ENCODE peak calls at places on chromosomes 5 and 9, in seven cellular contexts. U is AG10803, W is lung, M is upper lobe of right lung, Y is Caco-2, J is A673, B is A549. E is an unnamed sample.

GRCh38 chr9:131676431-131676972 is 63.4 kb downstream of the RAPGEF1 start:
- DNase-seq in U (peak), W (no peak), M (no peak), Y (no peak), J (no peak), B (no peak), E (no peak)

GRCh38 chr5:57063773-57064172 is 110.1 kb upstream of the GPBP1 start:
- DNase-seq in U (no peak), W (no peak), M (no peak), Y (no peak), J (no peak), B (no peak), E (no peak)

GRCh38 chr9:123049589-123050222 is 16.2 kb downstream of the GPR21 start:
- DNase-seq in U (peak), W (peak), M (no peak), Y (no peak), J (peak), B (no peak), E (peak)

GRCh38 chr5:79845448-79846197 is 145.4 kb downstream of the MTX3 start:
- DNase-seq in U (peak), W (no peak), M (no peak), Y (no peak), J (no peak), B (no peak), E (peak)

GRCh38 chr5:157285310-157286035 is 19.6 kb downstream of the CYFIP2 start:
- DNase-seq in U (no peak), W (no peak), M (no peak), Y (no peak), J (no peak), B (no peak), E (no peak)

GRCh38 chr9:5326893-5327548 is 12.7 kb downstream of the RLN1 start:
- DNase-seq in U (no peak), W (peak), M (peak), Y (no peak), J (no peak), B (no peak), E (no peak)

GRCh38 chr5:132103380-132103951 is 29.9 kb downstream of the CSF2 start:
- DNase-seq in U (peak), W (peak), M (peak), Y (no peak), J (peak), B (peak), E (peak)

GRCh38 chr9:114196924-114197570 is 41.7 kb downstream of the COL27A1 start:
- DNase-seq in U (no peak), W (no peak), M (no peak), Y (no peak), J (peak), B (no peak), E (no peak)

GRCh38 chr5:148033138-148033537 is 30.6 kb upstream of the SPINK5 start:
- DNase-seq in U (no peak), W (no peak), M (no peak), Y (no peak), J (no peak), B (no peak), E (no peak)

GRCh38 chr9:546797-547223 is 294.7 kb upstream of the DMRT1 start:
- DNase-seq in U (no peak), W (no peak), M (no peak), Y (no peak), J (no peak), B (no peak), E (no peak)

GRCh38 chr5:55236800-55237199 is 3.4 kb upstream of the CCNO start:
- DNase-seq in U (no peak), W (peak), M (no peak), Y (no peak), J (no peak), B (no peak), E (no peak)

GRCh38 chr5:172343741-172344140 is 60.2 kb upstream of the UBTD2 start:
- DNase-seq in U (no peak), W (no peak), M (no peak), Y (no peak), J (no peak), B (no peak), E (no peak)

GRCh38 chr9:107750741-107751521 is 261.4 kb upstream of the KLF4 start:
- DNase-seq in U (peak), W (peak), M (peak), Y (no peak), J (peak), B (peak), E (peak)
- TF ChIP-seq CTCF in U (no peak), W (no peak), M (no peak), Y (no peak), J (no peak), B (no peak), E (no peak)

GRCh38 chr5:143002459-143003327 is 232.5 kb downstream of the ARHGAP26 start:
- DNase-seq in U (peak), W (no peak), M (no peak), Y (no peak), J (peak), B (peak), E (peak)

GRCh38 chr5:142998316-142998862 is 228.2 kb downstream of the ARHGAP26 start:
- DNase-seq in U (no peak), W (no peak), M (no peak), Y (no peak), J (no peak), B (no peak), E (no peak)

GRCh38 chr5:143003328-143003636 is 233.1 kb downstream of the ARHGAP26 start:
- DNase-seq in U (no peak), W (no peak), M (no peak), Y (no peak), J (no peak), B (no peak), E (no peak)

GRCh38 chr5:143004361-143004802 is 234.2 kb downstream of the ARHGAP26 start:
- DNase-seq in U (no peak), W (no peak), M (no peak), Y (no peak), J (no peak), B (no peak), E (no peak)

GRCh38 chr5:143001764-143002351 is 231.7 kb downstream of the ARHGAP26 start:
- DNase-seq in U (peak), W (no peak), M (no peak), Y (no peak), J (peak), B (no peak), E (peak)
- H3K4me3 ChIP-seq in U (no peak), W (no peak), M (no peak), Y (no peak), J (no peak), B (no peak), E (no peak)

GRCh38 chr9:20524776-20525175 is 97.5 kb downstream of the MLLT3 start:
- DNase-seq in U (no peak), W (no peak), M (no peak), Y (no peak), J (peak), B (no peak), E (peak)
- TF ChIP-seq CTCF in U (peak), W (no peak), M (no peak), Y (peak), J (peak), B (peak), E (peak)

GRCh38 chr5:27472875-27473274 is 434.5 kb upstream of the CDH9 start:
- DNase-seq in U (peak), W (no peak), M (no peak), Y (no peak), J (no peak), B (peak), E (peak)
- H3K4me3 ChIP-seq in U (peak), W (no peak), M (no peak), Y (no peak), J (no peak), B (peak), E (no peak)

DNA sequence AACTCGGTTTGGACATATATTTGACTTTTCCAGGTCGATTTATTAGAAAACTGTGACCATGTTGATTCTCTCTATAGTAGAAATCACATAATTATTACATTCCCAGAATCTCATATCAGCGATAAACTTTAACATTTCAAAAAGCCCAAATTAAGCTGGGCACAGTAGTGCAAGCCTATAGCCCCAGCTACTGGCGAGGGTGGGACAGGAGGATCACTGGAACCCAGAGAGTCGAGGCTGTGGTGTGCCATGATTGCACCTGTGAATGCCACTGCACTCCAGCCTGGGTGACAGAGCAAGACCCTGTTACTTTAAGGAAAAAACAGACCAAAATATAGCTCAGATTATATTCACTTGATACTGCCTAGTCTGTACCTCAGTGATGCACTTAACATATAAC is 128.9 kb downstream of the CPLANE1 start:
- DNase-seq in U (no peak), W (no peak), M (no peak), Y (no peak), J (no peak), B (no peak), E (no peak)
- TF ChIP-seq CTCF in U (no peak), W (no peak), M (no peak), Y (peak), J (no peak), B (no peak), E (no peak)

GRCh38 chr9:112717669-112718331 is at the start of gene INIP:
- DNase-seq in U (peak), W (peak), M (peak), Y (peak), J (peak), B (peak), E (peak)
- H3K4me3 ChIP-seq in U (peak), W (peak), M (peak), Y (peak), J (peak), B (peak), E (peak)

DNA sequence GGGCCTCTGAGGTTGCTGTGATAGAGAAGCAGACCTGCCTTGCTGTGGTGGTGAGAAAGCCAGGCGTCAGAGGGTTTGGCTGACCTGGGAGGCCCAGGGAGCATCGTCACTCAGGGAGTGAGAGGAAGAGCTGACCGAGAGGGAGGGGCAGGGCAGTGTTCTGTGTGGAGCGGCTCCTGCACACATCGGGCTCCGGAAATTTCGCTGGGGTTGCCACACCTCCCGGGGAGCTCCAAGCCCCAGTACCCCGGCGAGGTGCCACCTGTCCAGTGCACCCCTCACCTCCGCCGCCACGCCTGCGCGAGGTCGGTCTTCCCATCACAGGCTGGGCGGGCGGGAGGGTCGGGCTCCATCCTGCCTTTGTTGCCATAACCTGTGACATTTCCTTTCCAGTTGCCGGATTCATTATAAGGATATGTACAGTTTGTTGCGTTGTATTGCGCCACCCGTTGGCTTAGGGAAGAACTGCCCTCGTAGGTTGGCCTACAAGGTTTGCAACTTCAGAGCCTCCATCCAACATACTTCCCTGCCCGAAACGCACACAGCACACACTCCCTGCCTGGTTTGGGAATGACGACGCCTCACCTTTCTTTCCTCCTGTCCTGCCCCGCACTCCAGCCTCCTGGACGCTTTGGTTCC is 223.2 kb downstream of the CACNA1B start:
- DNase-seq in U (no peak), W (no peak), M (peak), Y (no peak), J (peak), B (no peak), E (no peak)
- TF ChIP-seq CTCF in U (no peak), W (no peak), M (peak), Y (no peak), J (peak), B (no peak), E (no peak)

DNA sequence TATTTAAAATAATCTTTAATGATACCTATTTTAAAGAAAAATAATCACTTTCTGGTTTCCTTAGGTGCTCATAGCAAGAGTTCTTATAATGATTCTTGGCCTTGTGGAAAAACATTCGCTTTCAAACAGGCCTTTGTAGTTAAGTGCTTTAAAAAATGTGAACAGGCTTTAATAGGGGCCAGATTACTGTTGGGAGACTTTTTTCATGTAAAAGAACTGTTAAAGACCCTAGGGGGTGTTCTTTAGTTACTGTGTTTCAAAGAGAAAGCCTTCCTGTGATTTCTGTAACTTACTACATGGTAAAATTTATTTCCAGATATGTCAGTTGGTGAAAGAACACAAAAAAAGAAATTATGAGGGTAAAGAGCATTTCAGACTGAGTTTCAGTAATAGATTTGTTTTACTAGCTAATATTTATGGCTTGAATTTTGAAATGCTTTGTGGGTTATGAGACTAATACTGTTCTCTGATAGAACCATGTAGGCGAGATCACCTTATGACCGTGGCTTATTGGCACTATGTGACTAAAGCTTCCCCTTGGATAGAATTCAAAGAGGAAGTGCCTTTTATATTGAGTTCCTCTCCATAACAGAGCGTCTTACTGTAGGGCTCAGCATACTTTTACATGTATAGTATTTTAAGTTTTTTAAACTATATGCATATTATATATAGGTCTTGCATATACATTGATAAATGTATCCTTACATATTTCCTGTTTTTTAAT is 70.8 kb downstream of the CSNK1G3 start:
- DNase-seq in U (no peak), W (no peak), M (no peak), Y (no peak), J (peak), B (no peak), E (peak)
- H3K4me3 ChIP-seq in U (no peak), W (no peak), M (no peak), Y (no peak), J (no peak), B (no peak), E (no peak)

GRCh38 chr5:140358738-140359310 is 1.2 kb upstream of the SLC4A9 start:
- DNase-seq in U (peak), W (no peak), M (no peak), Y (peak), J (peak), B (peak), E (peak)
- TF ChIP-seq CTCF in U (peak), W (no peak), M (peak), Y (peak), J (peak), B (peak), E (peak)

GRCh38 chr9:92564982-92565381 is 29.2 kb upstream of the ECM2 start:
- DNase-seq in U (peak), W (no peak), M (no peak), Y (no peak), J (no peak), B (no peak), E (no peak)
- H3K4me3 ChIP-seq in U (no peak), W (no peak), M (no peak), Y (no peak), J (no peak), B (no peak), E (no peak)